ENCODE peak calls at places on chromosomes 3 and 15, in seven cellular contexts. N is GM13976; V is H9; P is fibroblast of villous mesenchyme; L is mesothelial cell of epicardium; C is CD8-positive, alpha-beta T cell; G is AG09309. Y is an unnamed sample.

GRCh38 chr15:84702961-84703482 is 12.9 kb downstream of the SEC11A start:
- DNase-seq in N (no peak), V (no peak), P (peak; percentile 85), L (no peak), C (no peak), G (no peak), Y (no peak)

GRCh38 chr3:77038928-77039605 is 832 bp upstream of the ROBO2 start:
- DNase-seq in N (peak; percentile 12), V (peak; percentile 45), P (peak; percentile 1), L (no peak), C (no peak), G (no peak), Y (no peak)

GRCh38 chr15:68384451-68385239 is 47.3 kb downstream of the ITGA11 start:
- DNase-seq in N (no peak), V (peak; percentile 9), P (peak; percentile 95), L (peak; percentile 29), C (peak; percentile 31), G (peak; percentile 89), Y (no peak)

GRCh38 chr3:69216981-69217380 is 94.6 kb upstream of the LMOD3 start:
- DNase-seq in N (no peak), V (no peak), P (no peak), L (no peak), C (no peak), G (no peak), Y (no peak)

GRCh38 chr15:84736375-84736774 is 12.0 kb upstream of the ZNF592 start:
- DNase-seq in N (peak; percentile 75), V (no peak), P (no peak), L (no peak), C (peak; percentile 65), G (no peak), Y (peak; percentile 77)

GRCh38 chr3:125042725-125043406 is 12.9 kb downstream of the HEG1 start:
- DNase-seq in N (no peak), V (no peak), P (peak; percentile 59), L (no peak), C (no peak), G (no peak), Y (no peak)

GRCh38 chr3:150844484-150844883 is 60.8 kb downstream of the MINDY4B start:
- DNase-seq in N (no peak), V (no peak), P (no peak), L (no peak), C (no peak), G (no peak), Y (no peak)

GRCh38 chr15:90988249-90988648 is 6.1 kb downstream of the PRC1 start:
- DNase-seq in N (no peak), V (no peak), P (peak; percentile 49), L (no peak), C (no peak), G (no peak), Y (no peak)

GRCh38 chr15:47429376-47429775 is 287.9 kb upstream of the SEMA6D start:
- DNase-seq in N (no peak), V (no peak), P (peak; percentile 34), L (no peak), C (no peak), G (no peak), Y (no peak)

GRCh38 chr3:66472313-66473134 is 28.3 kb downstream of the LRIG1 start:
- DNase-seq in N (peak; percentile 65), V (no peak), P (peak; percentile 81), L (no peak), C (no peak), G (no peak), Y (peak; percentile 61)

GRCh38 chr3:76010252-76010651 is 224.9 kb upstream of the ZNF717 start:
- DNase-seq in N (no peak), V (no peak), P (no peak), L (no peak), C (no peak), G (no peak), Y (no peak)

GRCh38 chr15:76987896-76988860 is 6.7 kb upstream of the PSTPIP1 start:
- DNase-seq in N (peak; percentile 88), V (peak; percentile 1), P (no peak), L (no peak), C (peak; percentile 49), G (no peak), Y (peak; percentile 83)

GRCh38 chr3:99313481-99313880 is 324.9 kb upstream of the COL8A1 start:
- DNase-seq in N (no peak), V (no peak), P (peak; percentile 37), L (no peak), C (no peak), G (no peak), Y (no peak)

GRCh38 chr15:48777645-48778337 is 33.1 kb downstream of the CEP152 start:
- DNase-seq in N (no peak), V (no peak), P (peak; percentile 14), L (no peak), C (no peak), G (no peak), Y (no peak)

GRCh38 chr3:78041486-78041885 is 1001.6 kb downstream of the ROBO2 start:
- DNase-seq in N (no peak), V (no peak), P (no peak), L (no peak), C (no peak), G (no peak), Y (no peak)

GRCh38 chr3:139355502-139355901 is 11.7 kb downstream of the MRPS22 start:
- DNase-seq in N (no peak), V (no peak), P (peak; percentile 86), L (no peak), C (no peak), G (peak; percentile 39), Y (no peak)

GRCh38 chr3:142875583-142876207 is 13.2 kb downstream of the PCOLCE2 start:
- DNase-seq in N (no peak), V (no peak), P (no peak), L (no peak), C (no peak), G (no peak), Y (no peak)

GRCh38 chr3:156246939-156247725 is 126.8 kb downstream of the KCNAB1 start:
- DNase-seq in N (no peak), V (no peak), P (no peak), L (no peak), C (no peak), G (no peak), Y (no peak)

GRCh38 chr3:129348734-129349133 is 70.1 kb downstream of the HMCES start:
- DNase-seq in N (no peak), V (no peak), P (no peak), L (no peak), C (no peak), G (no peak), Y (no peak)

GRCh38 chr3:129352650-129353588 is 74.2 kb downstream of the HMCES start:
- DNase-seq in N (no peak), V (no peak), P (no peak), L (no peak), C (no peak), G (no peak), Y (no peak)

GRCh38 chr3:129349791-129350190 is 71.1 kb downstream of the HMCES start:
- DNase-seq in N (no peak), V (no peak), P (no peak), L (no peak), C (no peak), G (no peak), Y (no peak)

GRCh38 chr3:129353589-129353941 is 74.9 kb downstream of the EFCAB12 start:
- DNase-seq in N (no peak), V (no peak), P (no peak), L (no peak), C (no peak), G (no peak), Y (no peak)

DNA sequence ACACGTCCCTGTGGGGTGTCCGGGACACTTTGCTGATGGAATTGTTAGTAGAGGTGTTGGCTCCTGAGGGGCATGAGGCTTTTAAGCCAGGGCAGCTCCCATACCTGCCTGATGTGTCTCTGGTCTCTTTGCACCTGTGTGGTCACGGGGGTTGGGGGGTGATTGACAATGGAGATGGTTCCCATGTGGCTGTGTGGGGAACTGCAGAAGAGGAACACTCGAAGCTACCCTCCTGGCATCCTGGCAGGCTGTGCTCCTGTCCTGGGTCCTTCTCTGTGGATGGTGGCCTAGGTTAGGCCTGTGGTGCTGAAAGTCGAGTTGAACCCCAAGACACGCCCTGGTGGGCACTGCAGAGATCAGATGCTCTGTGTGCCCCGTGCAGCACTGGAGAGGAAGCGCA is 73.4 kb downstream of the HMCES start:
- DNase-seq in N (no peak), V (peak; percentile 54), P (no peak), L (no peak), C (no peak), G (no peak), Y (no peak)
- TF ChIP-seq CTCF in N (no peak), V (peak; percentile 55), P (no peak), L (no peak), C (no peak), G (no peak), Y (no peak)

GRCh38 chr3:159326998-159327397 is 525.1 kb downstream of the MFSD1 start:
- DNase-seq in N (no peak), V (no peak), P (no peak), L (no peak), C (no peak), G (no peak), Y (no peak)

GRCh38 chr3:159323848-159324247 is 522.0 kb downstream of the MFSD1 start:
- DNase-seq in N (no peak), V (no peak), P (no peak), L (no peak), C (no peak), G (no peak), Y (no peak)

GRCh38 chr3:159319156-159319555 is 517.3 kb downstream of the MFSD1 start:
- DNase-seq in N (no peak), V (no peak), P (no peak), L (no peak), C (no peak), G (no peak), Y (no peak)

DNA sequence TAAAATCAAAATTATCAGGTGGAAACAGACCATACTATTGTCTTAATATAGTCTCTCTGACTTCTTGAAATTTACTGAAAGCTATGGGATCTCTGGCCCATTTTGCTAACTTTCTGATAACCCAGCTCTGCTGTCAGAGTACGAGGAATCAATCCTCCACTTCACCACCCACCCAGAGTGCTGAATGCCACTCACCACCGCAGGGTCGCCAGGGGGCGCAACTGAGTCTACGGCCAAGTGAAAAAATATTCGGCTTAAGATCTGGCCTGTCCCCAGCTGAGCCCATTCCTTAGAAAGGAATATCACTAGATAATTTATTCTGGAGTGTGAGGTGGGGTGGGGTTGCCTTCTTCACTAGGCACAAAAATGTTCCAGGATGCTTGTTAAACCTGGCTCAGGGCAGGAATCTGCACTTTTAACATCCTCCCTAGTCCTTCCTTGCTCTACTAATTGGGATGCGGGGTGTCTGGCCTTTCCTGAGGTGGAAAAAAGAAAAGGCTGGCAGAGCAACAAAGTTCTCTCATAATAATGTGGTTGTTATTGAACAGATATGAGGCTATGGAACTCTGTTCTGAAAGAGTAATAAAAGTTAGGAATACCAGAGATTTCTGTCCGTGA is 520.6 kb downstream of the MFSD1 start:
- DNase-seq in N (peak; percentile 48), V (peak; percentile 78), P (peak; percentile 31), L (peak; percentile 40), C (no peak), G (peak; percentile 2), Y (peak; percentile 47)
- TF ChIP-seq CTCF in N (peak; percentile 80), V (peak; percentile 95), P (peak; percentile 92), L (peak; percentile 71), C (no peak), G (peak; percentile 89), Y (peak; percentile 94)

GRCh38 chr15:100029868-100030479 is 296.7 kb upstream of the LYSMD4 start:
- DNase-seq in N (no peak), V (no peak), P (no peak), L (no peak), C (no peak), G (no peak), Y (no peak)
- TF ChIP-seq CTCF in N (no peak), V (no peak), P (no peak), L (no peak), C (no peak), G (no peak), Y (no peak)

GRCh38 chr15:46304320-46304719 is 669.5 kb downstream of the SQOR start:
- DNase-seq in N (no peak), V (peak; percentile 55), P (no peak), L (no peak), C (no peak), G (no peak), Y (no peak)
- TF ChIP-seq CTCF in N (no peak), V (peak; percentile 88), P (peak; percentile 28), L (peak; percentile 27), C (no peak), G (peak; percentile 23), Y (peak; percentile 34)

Y was measured in GM13977.